ENCODE peak calls at places on chromosome 19, in seven cellular contexts. L is AG04450, K is pancreas, Z is heart left ventricle, U is progenitor cell of endocrine pancreas, T is heart right ventricle, S is GM23338. M is an unnamed sample.

GRCh38 chr19:13881692-13882418 is 4.9 kb downstream of the NANOS3 start:
- DNase-seq in L (no peak), K (no peak), Z (no peak), U (no peak), T (no peak), S (peak; percentile 21), M (no peak)

GRCh38 chr19:11699931-11700794 is 38.6 kb downstream of the ZNF823 start:
- DNase-seq in L (peak; percentile 2), K (no peak), Z (no peak), U (no peak), T (no peak), S (peak; percentile 72), M (peak; percentile 30)

GRCh38 chr19:12669272-12670158 is 2.9 kb downstream of the WDR83 start:
- DNase-seq in L (peak; percentile 69), K (peak; percentile 74), Z (peak; percentile 84), U (peak; percentile 59), T (peak; percentile 80), S (peak; percentile 85), M (peak; percentile 92)

GRCh38 chr19:6087074-6087506 is 23.2 kb downstream of the RFX2 start:
- DNase-seq in L (no peak), K (no peak), Z (no peak), U (no peak), T (no peak), S (peak; percentile 18), M (no peak)

GRCh38 chr19:55095260-55096060 is 19.8 kb downstream of the EPS8L1 start:
- DNase-seq in L (no peak), K (no peak), Z (no peak), U (no peak), T (no peak), S (peak; percentile 67), M (no peak)

GRCh38 chr19:54803410-54803809 is at the start of gene KIR2DL4:
- DNase-seq in L (no peak), K (no peak), Z (no peak), U (no peak), T (no peak), S (no peak), M (no peak)

GRCh38 chr19:33329060-33329459 is 26.7 kb upstream of the CEBPA start:
- DNase-seq in L (no peak), K (no peak), Z (no peak), U (no peak), T (no peak), S (no peak), M (no peak)

GRCh38 chr19:16262618-16263017 is 62.0 kb upstream of the KLF2 start:
- DNase-seq in L (no peak), K (peak; percentile 81), Z (no peak), U (no peak), T (peak; percentile 50), S (no peak), M (no peak)

GRCh38 chr19:46828484-46828883 is 22.2 kb downstream of the AP2S1 start:
- DNase-seq in L (no peak), K (no peak), Z (no peak), U (no peak), T (no peak), S (no peak), M (peak; percentile 22)

GRCh38 chr19:46825731-46826055 is 25.0 kb downstream of the AP2S1 start:
- DNase-seq in L (no peak), K (no peak), Z (no peak), U (no peak), T (no peak), S (no peak), M (no peak)

GRCh38 chr19:46821512-46822359 is 28.9 kb downstream of the AP2S1 start:
- DNase-seq in L (no peak), K (no peak), Z (no peak), U (no peak), T (no peak), S (no peak), M (no peak)

GRCh38 chr19:46823049-46823448 is 27.6 kb downstream of the AP2S1 start:
- DNase-seq in L (no peak), K (no peak), Z (no peak), U (no peak), T (no peak), S (no peak), M (no peak)

GRCh38 chr19:46824887-46825730 is 25.5 kb downstream of the AP2S1 start:
- DNase-seq in L (no peak), K (no peak), Z (no peak), U (no peak), T (no peak), S (no peak), M (no peak)
- TF ChIP-seq CTCF in L (no peak), K (no peak), Z (no peak), U (no peak), T (no peak), S (no peak), M (no peak)

GRCh38 chr19:860481-861098 is 1.1 kb downstream of the CFD start:
- DNase-seq in L (peak; percentile 50), K (no peak), Z (peak; percentile 77), U (peak; percentile 52), T (no peak), S (peak; percentile 69), M (peak; percentile 37)
- TF ChIP-seq CTCF in L (no peak), K (no peak), Z (no peak), U (peak; percentile 29), T (peak; percentile 43), S (no peak), M (peak; percentile 19)

DNA sequence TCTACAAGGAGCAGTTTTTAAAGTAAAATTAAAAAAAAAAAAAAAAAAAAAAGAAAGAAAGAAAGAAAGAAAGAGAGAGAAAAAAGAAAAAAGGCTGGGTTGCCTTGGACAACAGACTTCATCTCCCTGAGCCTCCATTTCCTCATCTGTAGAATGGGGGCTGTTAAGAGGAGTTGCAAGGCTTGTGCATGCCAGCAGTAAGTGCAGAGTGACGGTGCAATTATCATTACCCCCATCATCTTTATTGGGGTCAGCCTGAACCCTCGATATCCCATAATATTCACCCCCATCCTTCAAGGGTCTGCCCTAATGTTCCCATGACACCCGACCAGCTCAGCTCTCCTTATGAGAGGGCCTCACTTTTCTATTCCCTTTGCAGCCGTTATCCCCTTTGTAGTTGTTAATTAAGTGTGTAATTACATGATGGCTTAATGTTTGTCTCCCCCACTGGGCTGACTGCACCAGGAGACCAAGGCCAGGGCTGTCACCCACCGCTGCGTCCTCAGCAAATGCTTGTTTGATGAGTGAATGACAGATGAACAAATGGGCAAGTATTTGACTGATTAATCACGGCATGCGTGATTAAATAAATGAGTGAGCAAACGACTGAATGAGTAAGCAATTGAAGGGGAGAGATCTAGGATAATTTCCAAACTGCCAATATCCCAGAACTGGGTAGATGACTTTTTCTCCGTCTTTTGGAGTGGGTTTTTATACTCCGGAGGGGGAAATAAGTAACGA is 10.1 kb downstream of the FOSB start:
- DNase-seq in L (no peak), K (no peak), Z (no peak), U (no peak), T (no peak), S (no peak), M (no peak)
- TF ChIP-seq CTCF in L (no peak), K (no peak), Z (no peak), U (no peak), T (no peak), S (no peak), M (no peak)

GRCh38 chr19:3969435-3970312 is 1.2 kb downstream of the DAPK3 start:
- DNase-seq in L (peak; percentile 62), K (no peak), Z (no peak), U (peak; percentile 18), T (peak; percentile 60), S (peak; percentile 62), M (peak; percentile 89)
- TF ChIP-seq CTCF in L (peak; percentile 34), K (no peak), Z (no peak), U (peak; percentile 16), T (no peak), S (no peak), M (peak; percentile 41)

GRCh38 chr19:40104754-40105153 is 14.0 kb upstream of the ZNF780A start:
- DNase-seq in L (no peak), K (no peak), Z (no peak), U (no peak), T (no peak), S (no peak), M (no peak)

GRCh38 chr19:40101813-40102212 is 11.1 kb upstream of the ZNF780A start:
- DNase-seq in L (no peak), K (no peak), Z (no peak), U (no peak), T (no peak), S (no peak), M (no peak)

DNA sequence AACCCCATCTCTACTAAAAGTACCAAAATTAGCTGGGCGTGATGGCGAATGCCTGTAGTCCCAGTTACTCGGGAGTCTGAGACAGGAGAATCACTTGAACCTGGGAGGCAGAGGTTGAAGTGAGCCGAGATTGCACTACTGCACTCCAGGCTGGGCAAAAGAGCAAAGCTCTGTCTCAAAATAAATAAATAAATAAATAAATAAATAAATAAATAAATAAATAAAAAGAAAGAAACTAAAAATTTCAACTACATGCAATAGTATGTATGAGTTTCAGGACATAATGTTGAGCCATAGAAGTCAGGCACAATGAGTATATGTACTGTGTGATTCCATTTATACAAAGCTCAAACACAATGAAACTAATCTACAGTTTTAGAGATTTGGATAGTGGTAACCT is 12.9 kb upstream of the ZNF780A start:
- DNase-seq in L (no peak), K (no peak), Z (no peak), U (no peak), T (no peak), S (no peak), M (no peak)
- TF ChIP-seq CTCF in L (no peak), K (no peak), Z (no peak), U (no peak), T (no peak), S (no peak), M (no peak)